ENCODE peak calls at places on chromosome 22, in seven cellular contexts. One of them, this sample, is unnamed.

GRCh38 chr22:49566693-49567092 is 261.0 kb downstream of the BRD1 start:
- DNase-seq in GM20000: no peak
- DNase-seq in endothelial cell of umbilical vein: no peak
- DNase-seq in stimulated activated CD8-positive, alpha-beta memory T cell treated with anti-CD3 and anti-CD28 coated beads, Interleukin-15, amount 100 ng/mL, for 1 hour: no peak
- DNase-seq in activated CD4-positive, alpha-beta T cell treated with anti-CD3 and anti-CD28 coated beads for 24 hours: no peak
- DNase-seq in NCI-H1694: no peak
- DNase-seq in activated CD8-positive, alpha-beta memory T cell treated with anti-CD3 and anti-CD28 coated beads for 1 hour: no peak
- DNase-seq in this sample: no peak

GRCh38 chr22:30267382-30268302 is 991 bp upstream of the OSM start:
- DNase-seq in GM20000: no peak
- DNase-seq in endothelial cell of umbilical vein: no peak
- DNase-seq in stimulated activated CD8-positive, alpha-beta memory T cell treated with anti-CD3 and anti-CD28 coated beads, Interleukin-15, amount 100 ng/mL, for 1 hour: peak
- DNase-seq in activated CD4-positive, alpha-beta T cell treated with anti-CD3 and anti-CD28 coated beads for 24 hours: no peak
- DNase-seq in NCI-H1694: no peak
- DNase-seq in activated CD8-positive, alpha-beta memory T cell treated with anti-CD3 and anti-CD28 coated beads for 1 hour: no peak
- DNase-seq in this sample: no peak

GRCh38 chr22:17779286-17780115 is 5.2 kb upstream of the BID start:
- DNase-seq in GM20000: peak
- DNase-seq in endothelial cell of umbilical vein: no peak
- DNase-seq in stimulated activated CD8-positive, alpha-beta memory T cell treated with anti-CD3 and anti-CD28 coated beads, Interleukin-15, amount 100 ng/mL, for 1 hour: no peak
- DNase-seq in activated CD4-positive, alpha-beta T cell treated with anti-CD3 and anti-CD28 coated beads for 24 hours: no peak
- DNase-seq in NCI-H1694: no peak
- DNase-seq in activated CD8-positive, alpha-beta memory T cell treated with anti-CD3 and anti-CD28 coated beads for 1 hour: no peak
- DNase-seq in this sample: no peak

GRCh38 chr22:41425704-41426365 is 20.8 kb downstream of the TOB2 start:
- DNase-seq in GM20000: no peak
- DNase-seq in endothelial cell of umbilical vein: no peak
- DNase-seq in stimulated activated CD8-positive, alpha-beta memory T cell treated with anti-CD3 and anti-CD28 coated beads, Interleukin-15, amount 100 ng/mL, for 1 hour: no peak
- DNase-seq in activated CD4-positive, alpha-beta T cell treated with anti-CD3 and anti-CD28 coated beads for 24 hours: no peak
- DNase-seq in NCI-H1694: no peak
- DNase-seq in activated CD8-positive, alpha-beta memory T cell treated with anti-CD3 and anti-CD28 coated beads for 1 hour: no peak
- DNase-seq in this sample: no peak

GRCh38 chr22:43882122-43882767 is 9.6 kb downstream of the PNPLA5 start:
- DNase-seq in GM20000: no peak
- DNase-seq in endothelial cell of umbilical vein: no peak
- DNase-seq in stimulated activated CD8-positive, alpha-beta memory T cell treated with anti-CD3 and anti-CD28 coated beads, Interleukin-15, amount 100 ng/mL, for 1 hour: no peak
- DNase-seq in activated CD4-positive, alpha-beta T cell treated with anti-CD3 and anti-CD28 coated beads for 24 hours: no peak
- DNase-seq in NCI-H1694: no peak
- DNase-seq in activated CD8-positive, alpha-beta memory T cell treated with anti-CD3 and anti-CD28 coated beads for 1 hour: no peak
- DNase-seq in this sample: no peak

GRCh38 chr22:36838119-36839030 is 21.5 kb upstream of the PVALB start:
- DNase-seq in GM20000: no peak
- DNase-seq in endothelial cell of umbilical vein: no peak
- DNase-seq in stimulated activated CD8-positive, alpha-beta memory T cell treated with anti-CD3 and anti-CD28 coated beads, Interleukin-15, amount 100 ng/mL, for 1 hour: no peak
- DNase-seq in activated CD4-positive, alpha-beta T cell treated with anti-CD3 and anti-CD28 coated beads for 24 hours: no peak
- DNase-seq in NCI-H1694: no peak
- DNase-seq in activated CD8-positive, alpha-beta memory T cell treated with anti-CD3 and anti-CD28 coated beads for 1 hour: no peak
- DNase-seq in this sample: no peak

GRCh38 chr22:43209971-43210370 is 23.0 kb upstream of the TTLL12 start:
- DNase-seq in GM20000: no peak
- DNase-seq in endothelial cell of umbilical vein: no peak
- DNase-seq in stimulated activated CD8-positive, alpha-beta memory T cell treated with anti-CD3 and anti-CD28 coated beads, Interleukin-15, amount 100 ng/mL, for 1 hour: no peak
- DNase-seq in activated CD4-positive, alpha-beta T cell treated with anti-CD3 and anti-CD28 coated beads for 24 hours: no peak
- DNase-seq in NCI-H1694: no peak
- DNase-seq in activated CD8-positive, alpha-beta memory T cell treated with anti-CD3 and anti-CD28 coated beads for 1 hour: no peak
- DNase-seq in this sample: no peak

GRCh38 chr22:19611590-19611989 is 87.4 kb upstream of the CLDN5 start:
- DNase-seq in GM20000: no peak
- DNase-seq in endothelial cell of umbilical vein: no peak
- DNase-seq in stimulated activated CD8-positive, alpha-beta memory T cell treated with anti-CD3 and anti-CD28 coated beads, Interleukin-15, amount 100 ng/mL, for 1 hour: no peak
- DNase-seq in activated CD4-positive, alpha-beta T cell treated with anti-CD3 and anti-CD28 coated beads for 24 hours: no peak
- DNase-seq in NCI-H1694: no peak
- DNase-seq in activated CD8-positive, alpha-beta memory T cell treated with anti-CD3 and anti-CD28 coated beads for 1 hour: no peak
- DNase-seq in this sample: no peak

GRCh38 chr22:48605856-48606255 is 1221.8 kb downstream of the BRD1 start:
- DNase-seq in GM20000: no peak
- DNase-seq in endothelial cell of umbilical vein: no peak
- DNase-seq in stimulated activated CD8-positive, alpha-beta memory T cell treated with anti-CD3 and anti-CD28 coated beads, Interleukin-15, amount 100 ng/mL, for 1 hour: no peak
- DNase-seq in activated CD4-positive, alpha-beta T cell treated with anti-CD3 and anti-CD28 coated beads for 24 hours: no peak
- DNase-seq in NCI-H1694: no peak
- DNase-seq in activated CD8-positive, alpha-beta memory T cell treated with anti-CD3 and anti-CD28 coated beads for 1 hour: no peak
- DNase-seq in this sample: no peak

GRCh38 chr22:49780992-49781782 is 46.5 kb downstream of the BRD1 start:
- DNase-seq in GM20000: no peak
- DNase-seq in endothelial cell of umbilical vein: no peak
- DNase-seq in stimulated activated CD8-positive, alpha-beta memory T cell treated with anti-CD3 and anti-CD28 coated beads, Interleukin-15, amount 100 ng/mL, for 1 hour: no peak
- DNase-seq in activated CD4-positive, alpha-beta T cell treated with anti-CD3 and anti-CD28 coated beads for 24 hours: no peak
- DNase-seq in NCI-H1694: no peak
- DNase-seq in activated CD8-positive, alpha-beta memory T cell treated with anti-CD3 and anti-CD28 coated beads for 1 hour: no peak
- DNase-seq in this sample: no peak

GRCh38 chr22:49044776-49045175 is 782.9 kb downstream of the BRD1 start:
- DNase-seq in GM20000: no peak
- DNase-seq in endothelial cell of umbilical vein: no peak
- DNase-seq in stimulated activated CD8-positive, alpha-beta memory T cell treated with anti-CD3 and anti-CD28 coated beads, Interleukin-15, amount 100 ng/mL, for 1 hour: no peak
- DNase-seq in activated CD4-positive, alpha-beta T cell treated with anti-CD3 and anti-CD28 coated beads for 24 hours: no peak
- DNase-seq in NCI-H1694: no peak
- DNase-seq in activated CD8-positive, alpha-beta memory T cell treated with anti-CD3 and anti-CD28 coated beads for 1 hour: no peak
- DNase-seq in this sample: no peak

GRCh38 chr22:39958916-39959639 is 1.1 kb upstream of the TMA7B start:
- DNase-seq in GM20000: no peak
- DNase-seq in endothelial cell of umbilical vein: no peak
- DNase-seq in stimulated activated CD8-positive, alpha-beta memory T cell treated with anti-CD3 and anti-CD28 coated beads, Interleukin-15, amount 100 ng/mL, for 1 hour: no peak
- DNase-seq in activated CD4-positive, alpha-beta T cell treated with anti-CD3 and anti-CD28 coated beads for 24 hours: no peak
- DNase-seq in NCI-H1694: no peak
- DNase-seq in activated CD8-positive, alpha-beta memory T cell treated with anti-CD3 and anti-CD28 coated beads for 1 hour: no peak
- DNase-seq in this sample: no peak

GRCh38 chr22:24180316-24181087 is 785 bp upstream of the SUSD2 start:
- DNase-seq in GM20000: no peak
- DNase-seq in endothelial cell of umbilical vein: no peak
- DNase-seq in stimulated activated CD8-positive, alpha-beta memory T cell treated with anti-CD3 and anti-CD28 coated beads, Interleukin-15, amount 100 ng/mL, for 1 hour: no peak
- DNase-seq in activated CD4-positive, alpha-beta T cell treated with anti-CD3 and anti-CD28 coated beads for 24 hours: no peak
- DNase-seq in NCI-H1694: no peak
- DNase-seq in activated CD8-positive, alpha-beta memory T cell treated with anti-CD3 and anti-CD28 coated beads for 1 hour: no peak
- DNase-seq in this sample: no peak

GRCh38 chr22:44185237-44186120 is 4.8 kb downstream of the PARVG start:
- DNase-seq in GM20000: no peak
- DNase-seq in endothelial cell of umbilical vein: no peak
- DNase-seq in stimulated activated CD8-positive, alpha-beta memory T cell treated with anti-CD3 and anti-CD28 coated beads, Interleukin-15, amount 100 ng/mL, for 1 hour: no peak
- DNase-seq in activated CD4-positive, alpha-beta T cell treated with anti-CD3 and anti-CD28 coated beads for 24 hours: no peak
- DNase-seq in NCI-H1694: no peak
- DNase-seq in activated CD8-positive, alpha-beta memory T cell treated with anti-CD3 and anti-CD28 coated beads for 1 hour: no peak
- DNase-seq in this sample: no peak

GRCh38 chr22:48277868-48278581 is 1515.6 kb downstream of the TBC1D22A start:
- DNase-seq in GM20000: no peak
- DNase-seq in endothelial cell of umbilical vein: no peak
- DNase-seq in stimulated activated CD8-positive, alpha-beta memory T cell treated with anti-CD3 and anti-CD28 coated beads, Interleukin-15, amount 100 ng/mL, for 1 hour: no peak
- DNase-seq in activated CD4-positive, alpha-beta T cell treated with anti-CD3 and anti-CD28 coated beads for 24 hours: no peak
- DNase-seq in NCI-H1694: no peak
- DNase-seq in activated CD8-positive, alpha-beta memory T cell treated with anti-CD3 and anti-CD28 coated beads for 1 hour: no peak
- DNase-seq in this sample: no peak

GRCh38 chr22:17972385-17973181 is 51.8 kb downstream of the MICAL3 start:
- DNase-seq in GM20000: no peak
- DNase-seq in endothelial cell of umbilical vein: peak
- DNase-seq in stimulated activated CD8-positive, alpha-beta memory T cell treated with anti-CD3 and anti-CD28 coated beads, Interleukin-15, amount 100 ng/mL, for 1 hour: no peak
- DNase-seq in activated CD4-positive, alpha-beta T cell treated with anti-CD3 and anti-CD28 coated beads for 24 hours: no peak
- DNase-seq in NCI-H1694: no peak
- DNase-seq in activated CD8-positive, alpha-beta memory T cell treated with anti-CD3 and anti-CD28 coated beads for 1 hour: no peak
- DNase-seq in this sample: no peak

GRCh38 chr22:40401532-40401931 is 31.1 kb downstream of the SGSM3 start:
- DNase-seq in GM20000: no peak
- DNase-seq in endothelial cell of umbilical vein: no peak
- DNase-seq in stimulated activated CD8-positive, alpha-beta memory T cell treated with anti-CD3 and anti-CD28 coated beads, Interleukin-15, amount 100 ng/mL, for 1 hour: peak
- DNase-seq in activated CD4-positive, alpha-beta T cell treated with anti-CD3 and anti-CD28 coated beads for 24 hours: no peak
- DNase-seq in NCI-H1694: no peak
- DNase-seq in activated CD8-positive, alpha-beta memory T cell treated with anti-CD3 and anti-CD28 coated beads for 1 hour: peak
- DNase-seq in this sample: no peak

GRCh38 chr22:46946383-46946965 is 184.0 kb downstream of the TBC1D22A start:
- DNase-seq in GM20000: no peak
- DNase-seq in endothelial cell of umbilical vein: no peak
- DNase-seq in stimulated activated CD8-positive, alpha-beta memory T cell treated with anti-CD3 and anti-CD28 coated beads, Interleukin-15, amount 100 ng/mL, for 1 hour: no peak
- DNase-seq in activated CD4-positive, alpha-beta T cell treated with anti-CD3 and anti-CD28 coated beads for 24 hours: no peak
- DNase-seq in NCI-H1694: no peak
- DNase-seq in activated CD8-positive, alpha-beta memory T cell treated with anti-CD3 and anti-CD28 coated beads for 1 hour: no peak
- DNase-seq in this sample: no peak

GRCh38 chr22:27336151-27337090 is 465.1 kb downstream of the MN1 start:
- DNase-seq in GM20000: no peak
- DNase-seq in endothelial cell of umbilical vein: no peak
- DNase-seq in stimulated activated CD8-positive, alpha-beta memory T cell treated with anti-CD3 and anti-CD28 coated beads, Interleukin-15, amount 100 ng/mL, for 1 hour: no peak
- DNase-seq in activated CD4-positive, alpha-beta T cell treated with anti-CD3 and anti-CD28 coated beads for 24 hours: no peak
- DNase-seq in NCI-H1694: no peak
- DNase-seq in activated CD8-positive, alpha-beta memory T cell treated with anti-CD3 and anti-CD28 coated beads for 1 hour: no peak
- DNase-seq in this sample: no peak

GRCh38 chr22:39405346-39406085 is 5.9 kb downstream of the TAB1 start:
- DNase-seq in GM20000: no peak
- DNase-seq in endothelial cell of umbilical vein: peak
- DNase-seq in stimulated activated CD8-positive, alpha-beta memory T cell treated with anti-CD3 and anti-CD28 coated beads, Interleukin-15, amount 100 ng/mL, for 1 hour: no peak
- DNase-seq in activated CD4-positive, alpha-beta T cell treated with anti-CD3 and anti-CD28 coated beads for 24 hours: no peak
- DNase-seq in NCI-H1694: no peak
- DNase-seq in activated CD8-positive, alpha-beta memory T cell treated with anti-CD3 and anti-CD28 coated beads for 1 hour: no peak
- DNase-seq in this sample: no peak

GRCh38 chr22:40008726-40009125 is 14.0 kb downstream of the FAM83F start:
- DNase-seq in GM20000: no peak
- DNase-seq in endothelial cell of umbilical vein: no peak
- DNase-seq in stimulated activated CD8-positive, alpha-beta memory T cell treated with anti-CD3 and anti-CD28 coated beads, Interleukin-15, amount 100 ng/mL, for 1 hour: no peak
- DNase-seq in activated CD4-positive, alpha-beta T cell treated with anti-CD3 and anti-CD28 coated beads for 24 hours: no peak
- DNase-seq in NCI-H1694: no peak
- DNase-seq in activated CD8-positive, alpha-beta memory T cell treated with anti-CD3 and anti-CD28 coated beads for 1 hour: no peak
- DNase-seq in this sample: no peak

GRCh38 chr22:47393191-47393590 is 630.7 kb downstream of the TBC1D22A start:
- DNase-seq in GM20000: no peak
- DNase-seq in endothelial cell of umbilical vein: no peak
- DNase-seq in stimulated activated CD8-positive, alpha-beta memory T cell treated with anti-CD3 and anti-CD28 coated beads, Interleukin-15, amount 100 ng/mL, for 1 hour: no peak
- DNase-seq in activated CD4-positive, alpha-beta T cell treated with anti-CD3 and anti-CD28 coated beads for 24 hours: no peak
- DNase-seq in NCI-H1694: no peak
- DNase-seq in activated CD8-positive, alpha-beta memory T cell treated with anti-CD3 and anti-CD28 coated beads for 1 hour: no peak
- DNase-seq in this sample: no peak

GRCh38 chr22:47354668-47355387 is 592.4 kb downstream of the TBC1D22A start:
- DNase-seq in GM20000: no peak
- DNase-seq in endothelial cell of umbilical vein: no peak
- DNase-seq in stimulated activated CD8-positive, alpha-beta memory T cell treated with anti-CD3 and anti-CD28 coated beads, Interleukin-15, amount 100 ng/mL, for 1 hour: no peak
- DNase-seq in activated CD4-positive, alpha-beta T cell treated with anti-CD3 and anti-CD28 coated beads for 24 hours: no peak
- DNase-seq in NCI-H1694: no peak
- DNase-seq in activated CD8-positive, alpha-beta memory T cell treated with anti-CD3 and anti-CD28 coated beads for 1 hour: no peak
- DNase-seq in this sample: no peak

GRCh38 chr22:49550766-49551362 is 276.8 kb downstream of the BRD1 start:
- DNase-seq in GM20000: no peak
- DNase-seq in endothelial cell of umbilical vein: no peak
- DNase-seq in stimulated activated CD8-positive, alpha-beta memory T cell treated with anti-CD3 and anti-CD28 coated beads, Interleukin-15, amount 100 ng/mL, for 1 hour: no peak
- DNase-seq in activated CD4-positive, alpha-beta T cell treated with anti-CD3 and anti-CD28 coated beads for 24 hours: no peak
- DNase-seq in NCI-H1694: no peak
- DNase-seq in activated CD8-positive, alpha-beta memory T cell treated with anti-CD3 and anti-CD28 coated beads for 1 hour: no peak
- DNase-seq in this sample: no peak

GRCh38 chr22:25146311-25146710 is 53.3 kb upstream of the CRYBB3 start:
- DNase-seq in GM20000: no peak
- DNase-seq in endothelial cell of umbilical vein: peak
- DNase-seq in stimulated activated CD8-positive, alpha-beta memory T cell treated with anti-CD3 and anti-CD28 coated beads, Interleukin-15, amount 100 ng/mL, for 1 hour: no peak
- DNase-seq in activated CD4-positive, alpha-beta T cell treated with anti-CD3 and anti-CD28 coated beads for 24 hours: no peak
- DNase-seq in NCI-H1694: no peak
- DNase-seq in activated CD8-positive, alpha-beta memory T cell treated with anti-CD3 and anti-CD28 coated beads for 1 hour: no peak
- DNase-seq in this sample: no peak

GRCh38 chr22:50633771-50634170 is 5.8 kb upstream of the ARSA start:
- DNase-seq in GM20000: no peak
- DNase-seq in endothelial cell of umbilical vein: no peak
- DNase-seq in stimulated activated CD8-positive, alpha-beta memory T cell treated with anti-CD3 and anti-CD28 coated beads, Interleukin-15, amount 100 ng/mL, for 1 hour: no peak
- DNase-seq in activated CD4-positive, alpha-beta T cell treated with anti-CD3 and anti-CD28 coated beads for 24 hours: no peak
- DNase-seq in NCI-H1694: no peak
- DNase-seq in activated CD8-positive, alpha-beta memory T cell treated with anti-CD3 and anti-CD28 coated beads for 1 hour: no peak
- DNase-seq in this sample: no peak